ENCODE peak calls at places on chromosomes 13 and 19, in four cellular contexts. D is uterus, M is IMR-90, L is HCT116. Q is an unnamed sample.

GRCh38 chr13:33015791-33016323 is 366 bp upstream of the KL start:
- DNase-seq in D (peak), M (no peak), L (no peak), Q (peak)

GRCh38 chr19:45444318-45445041 is 20.8 kb upstream of the ERCC1 start:
- DNase-seq in D (peak), M (peak), L (no peak), Q (peak)

GRCh38 chr19:2691951-2692350 is 10.5 kb downstream of the GNG7 start:
- DNase-seq in D (no peak), M (no peak), L (no peak), Q (no peak)

GRCh38 chr19:52670046-52670445 is 31.9 kb upstream of the ZNF83 start:
- DNase-seq in D (no peak), M (no peak), L (peak), Q (no peak)

GRCh38 chr19:17530586-17530985 is 19.1 kb downstream of the PGLS start:
- DNase-seq in D (no peak), M (no peak), L (no peak), Q (no peak)

GRCh38 chr13:106534844-106535551 is 464 bp downstream of the EFNB2 start:
- DNase-seq in D (peak), M (peak), L (no peak), Q (no peak)

GRCh38 chr13:34577051-34577450 is 365.0 kb upstream of the NBEA start:
- DNase-seq in D (no peak), M (no peak), L (no peak), Q (no peak)

GRCh38 chr19:31223805-31224534 is 125.3 kb downstream of the TSHZ3 start:
- DNase-seq in D (no peak), M (peak), L (no peak), Q (no peak)

GRCh38 chr19:8233370-8233769 is 24.2 kb downstream of the CERS4 start:
- DNase-seq in D (no peak), M (peak), L (no peak), Q (no peak)

GRCh38 chr13:48318714-48319457 is 15.3 kb downstream of the RB1 start:
- DNase-seq in D (no peak), M (no peak), L (no peak), Q (no peak)

GRCh38 chr13:52599037-52599852 is 43.0 kb upstream of the HNRNPA1L2 start:
- DNase-seq in D (no peak), M (peak), L (no peak), Q (peak)

DNA sequence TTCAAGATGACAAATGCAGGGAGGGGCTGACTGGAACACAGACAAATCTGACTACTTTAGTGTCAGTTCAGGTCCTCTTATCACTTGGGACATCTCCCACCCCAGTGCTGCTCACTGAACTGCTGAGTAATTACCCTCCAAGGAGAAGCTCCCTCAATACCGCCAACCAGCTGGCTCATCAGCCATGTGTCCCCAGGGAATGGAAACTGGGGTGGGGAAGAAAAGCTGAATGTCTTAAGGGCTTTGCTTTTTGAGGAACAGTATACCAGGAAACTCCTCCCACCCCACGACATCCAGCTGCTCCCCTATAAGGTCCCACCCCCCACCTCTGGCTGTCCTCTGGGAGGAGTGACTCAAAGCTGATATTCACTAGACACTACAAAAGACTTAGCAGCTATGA is 2.0 kb downstream of the ZNF823 start:
- DNase-seq in D (no peak), M (peak), L (no peak), Q (no peak)
- H3K4me3 ChIP-seq in D (no peak), M (no peak), L (no peak), Q (no peak)

GRCh38 chr19:711224-711623 is 2.5 kb downstream of the PALM start:
- DNase-seq in D (no peak), M (no peak), L (no peak), Q (no peak)

GRCh38 chr19:709965-710714 is 1.4 kb downstream of the PALM start:
- DNase-seq in D (peak), M (no peak), L (no peak), Q (no peak)

GRCh38 chr19:710767-711166 is 2.0 kb downstream of the PALM start:
- DNase-seq in D (no peak), M (no peak), L (no peak), Q (no peak)

GRCh38 chr19:708154-709141 is at the start of gene PALM:
- DNase-seq in D (peak), M (no peak), L (no peak), Q (peak)

GRCh38 chr19:709196-709964 is 645 bp downstream of the PALM start:
- DNase-seq in D (no peak), M (no peak), L (no peak), Q (no peak)
- H3K4me3 ChIP-seq in D (peak), M (peak), L (peak), Q (peak)

DNA sequence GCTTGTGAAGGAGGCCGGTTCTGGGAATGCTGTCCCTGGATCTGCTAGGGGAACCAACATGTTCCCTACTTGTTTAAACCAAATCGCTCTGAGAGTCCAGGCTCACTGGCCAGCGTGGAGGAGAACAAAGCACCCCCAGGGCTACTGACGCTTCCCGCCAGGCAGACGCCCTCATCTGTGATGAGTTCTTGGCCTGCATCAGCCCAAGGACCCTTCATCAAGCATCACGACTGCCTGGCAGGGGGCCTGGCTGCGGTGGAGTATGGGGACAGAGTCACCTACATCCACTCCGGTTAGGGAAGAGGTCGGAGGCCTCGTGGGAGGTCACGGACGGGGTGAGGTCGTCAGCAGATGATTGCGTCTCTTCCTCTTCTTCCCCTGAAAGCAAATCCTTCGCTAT is 17.7 kb downstream of the MIER2 start:
- DNase-seq in D (no peak), M (no peak), L (no peak), Q (no peak)
- H3K4me3 ChIP-seq in D (no peak), M (no peak), L (no peak), Q (no peak)

GRCh38 chr19:10717054-10717355 is 874 bp upstream of the DNM2 start:
- DNase-seq in D (no peak), M (no peak), L (no peak), Q (no peak)
- H3K4me3 ChIP-seq in D (no peak), M (peak), L (no peak), Q (no peak)

DNA sequence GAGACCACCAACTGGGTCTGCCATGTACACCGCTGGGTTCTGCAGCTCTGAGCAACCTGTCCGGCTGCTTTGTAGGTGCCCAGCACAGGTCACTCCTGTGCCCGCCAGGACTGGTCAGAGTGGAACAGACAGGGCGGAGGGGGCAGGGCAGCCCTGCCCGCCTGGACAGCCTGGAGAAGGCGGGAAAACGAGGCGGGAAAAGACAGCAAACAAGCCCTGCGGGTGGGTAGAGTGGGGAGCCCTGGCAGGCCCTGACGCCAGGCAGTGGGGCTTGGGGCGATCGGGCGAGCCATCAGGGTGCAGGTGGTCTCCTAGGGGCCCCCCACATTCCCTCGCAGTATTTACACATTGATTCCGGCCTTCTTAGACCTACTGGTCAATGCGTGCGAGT is 525 bp upstream of the UHRF1 start:
- DNase-seq in D (no peak), M (no peak), L (no peak), Q (no peak)
- H3K4me3 ChIP-seq in D (no peak), M (no peak), L (peak), Q (no peak)